ENCODE peak calls at places on chromosomes 3 and 15, in ten cellular contexts. C is activated CD8-positive, alpha-beta memory T cell treated with anti-CD3 and anti-CD28 coated beads for 4 hours; M is uterus; J is cardiac septum; E is Ammon's horn; U is M059J; X is stimulated activated naive CD4-positive, alpha-beta T cell; L is dermis microvascular lymphatic vessel endothelial cell; A is activated naive CD8-positive, alpha-beta T cell treated with anti-CD3 and anti-CD28 coated beads, Interleukin-2, amount 50 U/mL, for 24 hours; S is T-helper 17 cell. R is an unnamed sample.

GRCh38 chr3:151443583-151443982 is 17.3 kb downstream of the IGSF10 start:
- DNase-seq in C (no peak), M (no peak), J (no peak), E (no peak), U (peak), X (no peak), L (peak), A (no peak), S (no peak), R (no peak)

GRCh38 chr3:171950373-171950772 is 89.0 kb upstream of the FNDC3B start:
- DNase-seq in C (no peak), M (no peak), J (no peak), E (no peak), U (peak), X (no peak), L (peak), A (no peak), S (no peak), R (no peak)

GRCh38 chr3:149339931-149340309 is 6.5 kb upstream of the TM4SF18 start:
- DNase-seq in C (no peak), M (peak), J (peak), E (peak), U (peak), X (no peak), L (peak), A (no peak), S (no peak), R (peak)

GRCh38 chr3:86702381-86702958 is 288.5 kb downstream of the VGLL3 start:
- DNase-seq in C (no peak), M (no peak), J (no peak), E (no peak), U (no peak), X (no peak), L (peak), A (no peak), S (no peak), R (no peak)

GRCh38 chr3:153215971-153216370 is 53.9 kb downstream of the RAP2B start:
- DNase-seq in C (no peak), M (no peak), J (no peak), E (no peak), U (no peak), X (no peak), L (no peak), A (no peak), S (no peak), R (no peak)

GRCh38 chr3:157844770-157845522 is 261.3 kb downstream of the SHOX2 start:
- DNase-seq in C (no peak), M (no peak), J (no peak), E (no peak), U (peak), X (no peak), L (no peak), A (no peak), S (no peak), R (no peak)

GRCh38 chr3:13006216-13006990 is 66.8 kb downstream of the IQSEC1 start:
- DNase-seq in C (no peak), M (no peak), J (peak), E (no peak), U (no peak), X (no peak), L (no peak), A (no peak), S (no peak), R (no peak)

GRCh38 chr15:96728591-96728990 is 398.1 kb downstream of the NR2F2 start:
- DNase-seq in C (no peak), M (no peak), J (no peak), E (no peak), U (no peak), X (no peak), L (no peak), A (no peak), S (no peak), R (no peak)

GRCh38 chr3:11610044-11610671 is 33.6 kb downstream of the VGLL4 start:
- DNase-seq in C (no peak), M (no peak), J (no peak), E (no peak), U (peak), X (no peak), L (no peak), A (no peak), S (no peak), R (peak)

GRCh38 chr3:34056951-34057390 is 258.5 kb downstream of the PDCD6IP start:
- DNase-seq in C (no peak), M (no peak), J (no peak), E (no peak), U (peak), X (no peak), L (no peak), A (no peak), S (no peak), R (no peak)

R was measured in psoas muscle.